ENCODE peak calls at places on chromosomes 2 and 18, in eight cellular contexts. One of them, this sample, is unnamed.

GRCh38 chr2:19029655-19030054 is 328.8 kb downstream of the OSR1 start:
- DNase-seq in PC-3: no peak
- DNase-seq in SK-N-MC: no peak
- DNase-seq in fibroblast of lung: no peak
- DNase-seq in A549: no peak
- DNase-seq in psoas muscle: no peak
- DNase-seq in body of pancreas: no peak
- DNase-seq in CD8-positive, alpha-beta memory T cell: no peak
- DNase-seq in this sample: no peak

GRCh38 chr2:190123956-190124355 is 61.4 kb upstream of the MSTN start:
- DNase-seq in SK-N-MC: no peak
- DNase-seq in fibroblast of lung: peak; percentile 74
- DNase-seq in A549: no peak
- DNase-seq in PC-3: peak; percentile 16
- DNase-seq in CD8-positive, alpha-beta memory T cell: no peak
- DNase-seq in body of pancreas: no peak
- DNase-seq in psoas muscle: no peak
- DNase-seq in this sample: no peak

GRCh38 chr2:191659198-191659597 is 18.7 kb upstream of the NABP1 start:
- DNase-seq in PC-3: no peak
- DNase-seq in SK-N-MC: no peak
- DNase-seq in fibroblast of lung: no peak
- DNase-seq in CD8-positive, alpha-beta memory T cell: no peak
- DNase-seq in A549: no peak
- DNase-seq in body of pancreas: no peak
- DNase-seq in psoas muscle: no peak
- DNase-seq in this sample: no peak

GRCh38 chr2:99079226-99079625 is 62.3 kb upstream of the C2orf15 start:
- DNase-seq in fibroblast of lung: peak; percentile 26
- DNase-seq in CD8-positive, alpha-beta memory T cell: no peak
- DNase-seq in SK-N-MC: no peak
- DNase-seq in PC-3: peak; percentile 6
- DNase-seq in body of pancreas: no peak
- DNase-seq in A549: no peak
- DNase-seq in psoas muscle: no peak
- DNase-seq in this sample: no peak

GRCh38 chr2:179467111-179467510 is 202.5 kb upstream of the SESTD1 start:
- DNase-seq in fibroblast of lung: peak; percentile 41
- DNase-seq in psoas muscle: no peak
- DNase-seq in CD8-positive, alpha-beta memory T cell: no peak
- DNase-seq in body of pancreas: no peak
- DNase-seq in PC-3: peak; percentile 77
- DNase-seq in A549: no peak
- DNase-seq in SK-N-MC: no peak
- DNase-seq in this sample: no peak

GRCh38 chr18:24885266-24885665 is 424.8 kb downstream of the HRH4 start:
- DNase-seq in body of pancreas: no peak
- DNase-seq in CD8-positive, alpha-beta memory T cell: no peak
- DNase-seq in PC-3: no peak
- DNase-seq in psoas muscle: no peak
- DNase-seq in SK-N-MC: no peak
- DNase-seq in fibroblast of lung: no peak
- DNase-seq in A549: no peak
- DNase-seq in this sample: no peak

GRCh38 chr2:157751462-157752058 is 122.9 kb upstream of the ACVR1C start:
- DNase-seq in fibroblast of lung: peak; percentile 77
- DNase-seq in PC-3: peak; percentile 29
- DNase-seq in SK-N-MC: no peak
- DNase-seq in A549: peak; percentile 6
- DNase-seq in psoas muscle: peak; percentile 69
- DNase-seq in CD8-positive, alpha-beta memory T cell: no peak
- DNase-seq in body of pancreas: peak; percentile 76
- DNase-seq in this sample: no peak

GRCh38 chr2:126029316-126029715 is 626.6 kb upstream of the GYPC start:
- DNase-seq in psoas muscle: no peak
- DNase-seq in SK-N-MC: no peak
- DNase-seq in CD8-positive, alpha-beta memory T cell: no peak
- DNase-seq in A549: no peak
- DNase-seq in fibroblast of lung: no peak
- DNase-seq in body of pancreas: no peak
- DNase-seq in PC-3: no peak
- DNase-seq in this sample: no peak

GRCh38 chr18:78862395-78862794 is 117.2 kb upstream of the SALL3 start:
- DNase-seq in A549: no peak
- DNase-seq in SK-N-MC: no peak
- DNase-seq in CD8-positive, alpha-beta memory T cell: no peak
- DNase-seq in body of pancreas: no peak
- DNase-seq in fibroblast of lung: no peak
- DNase-seq in psoas muscle: no peak
- DNase-seq in PC-3: no peak
- DNase-seq in this sample: no peak
- H3K9me3 ChIP-seq in A549: no peaks in the 10 kb centered on the region
- H3K9me3 ChIP-seq in SK-N-MC: no peaks in the 10 kb centered on the region
- H3K9me3 ChIP-seq in CD8-positive, alpha-beta memory T cell: no peaks in the 10 kb centered on the region
- H3K9me3 ChIP-seq in body of pancreas: no peaks in the 10 kb centered on the region
- H3K9me3 ChIP-seq in fibroblast of lung: no peaks in the 10 kb centered on the region
- H3K9me3 ChIP-seq in psoas muscle: no peaks in the 10 kb centered on the region
- H3K9me3 ChIP-seq in PC-3: no peaks in the 10 kb centered on the region
- H3K9me3 ChIP-seq in this sample: no peaks in the 10 kb centered on the region

GRCh38 chr2:60426341-60426740 is 127.1 kb downstream of the BCL11A start:
- DNase-seq in psoas muscle: no peak
- DNase-seq in fibroblast of lung: no peak
- DNase-seq in SK-N-MC: no peak
- DNase-seq in CD8-positive, alpha-beta memory T cell: no peak
- DNase-seq in A549: no peak
- DNase-seq in body of pancreas: no peak
- DNase-seq in PC-3: no peak
- DNase-seq in this sample: no peak

GRCh38 chr2:60424233-60424632 is 129.2 kb downstream of the BCL11A start:
- DNase-seq in psoas muscle: no peak
- DNase-seq in CD8-positive, alpha-beta memory T cell: no peak
- DNase-seq in A549: no peak
- DNase-seq in fibroblast of lung: no peak
- DNase-seq in PC-3: no peak
- DNase-seq in body of pancreas: no peak
- DNase-seq in SK-N-MC: no peak
- DNase-seq in this sample: no peak

GRCh38 chr2:60426908-60427307 is 126.5 kb downstream of the BCL11A start:
- DNase-seq in psoas muscle: no peak
- DNase-seq in SK-N-MC: no peak
- DNase-seq in CD8-positive, alpha-beta memory T cell: no peak
- DNase-seq in PC-3: no peak
- DNase-seq in body of pancreas: peak; percentile 46
- DNase-seq in fibroblast of lung: no peak
- DNase-seq in A549: no peak
- DNase-seq in this sample: no peak

GRCh38 chr2:60423066-60423465 is 130.4 kb downstream of the BCL11A start:
- DNase-seq in fibroblast of lung: no peak
- DNase-seq in SK-N-MC: no peak
- DNase-seq in CD8-positive, alpha-beta memory T cell: no peak
- DNase-seq in PC-3: no peak
- DNase-seq in A549: no peak
- DNase-seq in body of pancreas: no peak
- DNase-seq in psoas muscle: no peak
- DNase-seq in this sample: no peak
- H3K4me3 ChIP-seq in fibroblast of lung: no peak overlapping the region
- H3K4me3 ChIP-seq in SK-N-MC: no peak overlapping the region
- H3K4me3 ChIP-seq in CD8-positive, alpha-beta memory T cell: no peak overlapping the region
- H3K4me3 ChIP-seq in PC-3: no peak overlapping the region
- H3K4me3 ChIP-seq in A549: no peak overlapping the region
- H3K4me3 ChIP-seq in body of pancreas: no peak overlapping the region
- H3K4me3 ChIP-seq in psoas muscle: no peak overlapping the region
- H3K4me3 ChIP-seq in this sample: no peak overlapping the region

GRCh38 chr2:206688992-206689391 is 29.2 kb downstream of the DYTN start:
- DNase-seq in fibroblast of lung: no peak
- DNase-seq in SK-N-MC: no peak
- DNase-seq in body of pancreas: no peak
- DNase-seq in CD8-positive, alpha-beta memory T cell: no peak
- DNase-seq in psoas muscle: no peak
- DNase-seq in A549: no peak
- DNase-seq in PC-3: no peak
- DNase-seq in this sample: no peak

GRCh38 chr2:206692971-206693370 is 25.2 kb downstream of the DYTN start:
- DNase-seq in PC-3: no peak
- DNase-seq in SK-N-MC: no peak
- DNase-seq in body of pancreas: no peak
- DNase-seq in A549: no peak
- DNase-seq in fibroblast of lung: no peak
- DNase-seq in psoas muscle: no peak
- DNase-seq in CD8-positive, alpha-beta memory T cell: no peak
- DNase-seq in this sample: no peak

GRCh38 chr2:206696910-206697309 is 21.3 kb downstream of the DYTN start:
- DNase-seq in CD8-positive, alpha-beta memory T cell: no peak
- DNase-seq in body of pancreas: no peak
- DNase-seq in psoas muscle: no peak
- DNase-seq in fibroblast of lung: no peak
- DNase-seq in A549: no peak
- DNase-seq in SK-N-MC: no peak
- DNase-seq in PC-3: no peak
- DNase-seq in this sample: no peak

GRCh38 chr2:206688453-206688852 is 29.7 kb downstream of the DYTN start:
- DNase-seq in SK-N-MC: no peak
- DNase-seq in psoas muscle: no peak
- DNase-seq in PC-3: no peak
- DNase-seq in CD8-positive, alpha-beta memory T cell: no peak
- DNase-seq in A549: no peak
- DNase-seq in fibroblast of lung: no peak
- DNase-seq in body of pancreas: no peak
- DNase-seq in this sample: no peak

DNA sequence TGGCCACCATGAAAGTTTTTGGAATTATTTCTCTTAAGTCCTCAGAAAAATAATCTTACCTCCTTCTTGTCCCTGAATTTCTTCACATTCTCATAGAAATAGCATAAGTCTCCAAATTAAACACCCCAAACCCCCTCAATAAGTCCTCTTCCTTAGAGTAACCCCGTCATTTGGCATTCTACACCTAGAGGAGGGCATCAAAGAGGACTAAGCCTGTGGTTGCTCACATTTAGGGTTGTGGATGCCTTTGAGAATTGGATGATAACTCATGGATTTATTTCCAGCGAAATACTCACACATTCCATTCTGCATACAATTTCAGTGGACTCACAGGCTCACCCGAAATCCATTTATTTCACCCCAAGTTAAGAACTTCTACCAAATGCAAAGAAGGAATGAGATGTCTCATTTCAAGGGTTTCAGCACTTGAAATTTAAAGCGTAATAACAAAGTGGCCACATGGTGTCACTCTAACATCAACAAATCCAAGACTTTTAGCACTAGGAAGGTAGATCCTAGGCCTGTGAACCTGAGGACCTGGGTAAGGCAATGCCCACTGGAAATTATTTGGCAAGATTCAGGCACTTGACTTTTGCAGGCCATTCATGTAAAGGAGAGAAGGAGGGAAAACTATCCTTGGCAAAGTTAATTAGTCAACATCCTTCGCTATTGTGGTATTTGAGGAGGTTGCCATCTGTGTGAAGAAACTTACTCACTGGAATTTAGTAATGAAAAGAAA is 24.6 kb downstream of the DYTN start:
- DNase-seq in PC-3: peak; percentile 82
- DNase-seq in A549: peak; percentile 71
- DNase-seq in CD8-positive, alpha-beta memory T cell: no peak
- DNase-seq in SK-N-MC: peak; percentile 37
- DNase-seq in psoas muscle: no peak
- DNase-seq in fibroblast of lung: peak; percentile 49
- DNase-seq in body of pancreas: peak; percentile 7
- DNase-seq in this sample: no peak
- H3K9me3 ChIP-seq in PC-3: no peaks in the 10 kb centered on the region
- H3K9me3 ChIP-seq in A549: no peaks in the 10 kb centered on the region
- H3K9me3 ChIP-seq in CD8-positive, alpha-beta memory T cell: no peaks in the 10 kb centered on the region
- H3K9me3 ChIP-seq in SK-N-MC: no peaks in the 10 kb centered on the region
- H3K9me3 ChIP-seq in psoas muscle: no peaks in the 10 kb centered on the region
- H3K9me3 ChIP-seq in fibroblast of lung: no peaks in the 10 kb centered on the region
- H3K9me3 ChIP-seq in body of pancreas: no peaks in the 10 kb centered on the region
- H3K9me3 ChIP-seq in this sample: no peaks in the 10 kb centered on the region

DNA sequence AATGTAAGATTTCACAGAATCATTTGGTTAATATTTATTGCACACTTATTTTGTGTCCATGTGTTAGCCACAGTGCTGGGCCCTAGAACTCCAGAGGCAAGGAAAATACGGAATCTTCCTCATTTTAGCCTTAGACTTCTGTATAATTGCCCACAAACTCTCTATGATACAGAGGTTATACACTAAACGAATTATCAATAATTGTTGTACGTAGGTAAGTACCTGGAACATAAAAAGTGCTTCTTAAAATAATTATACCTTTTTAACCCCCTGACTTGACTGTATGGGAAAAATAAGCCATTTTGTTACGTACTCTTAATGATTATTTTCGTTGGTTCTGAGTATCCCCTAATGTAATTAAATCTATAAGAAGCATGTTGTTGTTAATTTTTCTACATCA is 119.4 kb downstream of the ARHGAP15 start:
- DNase-seq in body of pancreas: no peak
- DNase-seq in psoas muscle: no peak
- DNase-seq in A549: no peak
- DNase-seq in CD8-positive, alpha-beta memory T cell: no peak
- DNase-seq in fibroblast of lung: no peak
- DNase-seq in SK-N-MC: no peak
- DNase-seq in PC-3: no peak
- DNase-seq in this sample: no peak
- H3K4me3 ChIP-seq in body of pancreas: no peak overlapping the region
- H3K4me3 ChIP-seq in psoas muscle: no peak overlapping the region
- H3K4me3 ChIP-seq in A549: no peak overlapping the region
- H3K4me3 ChIP-seq in CD8-positive, alpha-beta memory T cell: peak overlapping the region; percentile 59
- H3K4me3 ChIP-seq in fibroblast of lung: no peak overlapping the region
- H3K4me3 ChIP-seq in SK-N-MC: no peak overlapping the region
- H3K4me3 ChIP-seq in PC-3: no peak overlapping the region
- H3K4me3 ChIP-seq in this sample: no peak overlapping the region

DNA sequence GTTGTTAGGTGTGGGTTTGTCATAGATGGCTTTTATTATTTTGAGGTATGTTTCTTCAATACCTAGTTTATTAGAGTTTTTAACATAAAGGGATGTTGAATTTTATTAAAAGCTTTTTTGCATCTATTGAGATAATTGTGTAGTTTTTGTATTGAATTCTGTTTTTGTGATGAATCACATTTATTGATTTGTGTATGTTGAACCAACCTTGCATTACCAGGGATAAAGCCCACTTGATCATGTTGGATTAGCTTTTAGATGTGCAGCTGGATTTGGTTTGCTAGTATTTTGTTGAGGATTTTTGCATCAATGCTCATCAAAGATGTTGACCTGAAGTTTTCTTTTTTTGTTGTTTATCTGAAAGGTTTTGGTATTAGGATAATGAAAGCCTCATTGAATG is 328.2 kb downstream of the ADCYAP1 start:
- DNase-seq in CD8-positive, alpha-beta memory T cell: no peak
- DNase-seq in A549: no peak
- DNase-seq in psoas muscle: no peak
- DNase-seq in body of pancreas: no peak
- DNase-seq in SK-N-MC: no peak
- DNase-seq in fibroblast of lung: no peak
- DNase-seq in PC-3: no peak
- DNase-seq in this sample: no peak
- H3K9me3 ChIP-seq in CD8-positive, alpha-beta memory T cell: no peaks in the 10 kb centered on the region
- H3K9me3 ChIP-seq in A549: peaks cover 4% of the 10 kb centered on the region
- H3K9me3 ChIP-seq in psoas muscle: no peaks in the 10 kb centered on the region
- H3K9me3 ChIP-seq in body of pancreas: peaks cover 8% of the 10 kb centered on the region
- H3K9me3 ChIP-seq in SK-N-MC: no peaks in the 10 kb centered on the region
- H3K9me3 ChIP-seq in fibroblast of lung: no peaks in the 10 kb centered on the region
- H3K9me3 ChIP-seq in PC-3: peaks cover 6% of the 10 kb centered on the region
- H3K9me3 ChIP-seq in this sample: peaks cover 16% of the 10 kb centered on the region

GRCh38 chr2:107712857-107713256 is 113.8 kb upstream of the RGPD4 start:
- DNase-seq in A549: no peak
- DNase-seq in SK-N-MC: no peak
- DNase-seq in PC-3: peak; percentile 29
- DNase-seq in body of pancreas: no peak
- DNase-seq in psoas muscle: no peak
- DNase-seq in fibroblast of lung: no peak
- DNase-seq in CD8-positive, alpha-beta memory T cell: no peak
- DNase-seq in this sample: no peak
- H3K4me3 ChIP-seq in A549: no peak overlapping the region
- H3K4me3 ChIP-seq in SK-N-MC: no peak overlapping the region
- H3K4me3 ChIP-seq in PC-3: peak overlapping the region; percentile 49
- H3K4me3 ChIP-seq in body of pancreas: no peak overlapping the region
- H3K4me3 ChIP-seq in psoas muscle: no peak overlapping the region
- H3K4me3 ChIP-seq in fibroblast of lung: no peak overlapping the region
- H3K4me3 ChIP-seq in CD8-positive, alpha-beta memory T cell: no peak overlapping the region
- H3K4me3 ChIP-seq in this sample: no peak overlapping the region

This sample was measured in transverse colon.